ENCODE peak calls at places on chromosomes 7 and 10, in ten cellular contexts. E is IMR-90; Z is CD8-positive, alpha-beta T cell; G is psoas muscle; R is lung; O is tibial nerve; Q is thoracic aorta; U is SJSA1; S is effector memory CD4-positive, alpha-beta T cell; M is left ventricle myocardium inferior. J is an unnamed sample.

GRCh38 chr7:129218514-129219036 is 6.3 kb upstream of the AHCYL2 start:
- DNase-seq in S (peak; percentile 71), Z (peak; percentile 80), Q (peak; percentile 38), O (peak; percentile 80), E (peak; percentile 78), U (peak; percentile 69), R (peak; percentile 82), M (peak; percentile 83), G (peak; percentile 85), J (peak; percentile 86)

GRCh38 chr7:101162551-101163280 is 2.7 kb downstream of the VGF start:
- DNase-seq in U (no peak), R (no peak), Q (no peak), S (no peak), M (peak; percentile 27), O (no peak), Z (no peak), E (peak; percentile 50), G (no peak), J (no peak)

GRCh38 chr7:130733866-130734524 is at the start of gene KLF14:
- DNase-seq in Q (no peak), M (peak; percentile 12), R (no peak), O (peak; percentile 13), E (no peak), G (peak; percentile 37), Z (peak; percentile 18), U (peak; percentile 4), S (peak; percentile 17), J (peak; percentile 15)

GRCh38 chr10:132833421-132834111 is 47.6 kb upstream of the NKX6-2 start:
- DNase-seq in R (no peak), Q (no peak), G (no peak), M (no peak), Z (no peak), O (no peak), E (no peak), U (no peak), S (no peak), J (no peak)

GRCh38 chr7:143015102-143015501 is 11.8 kb downstream of the OR9A2 start:
- DNase-seq in U (peak; percentile 73), Q (no peak), O (no peak), M (no peak), Z (no peak), E (no peak), G (no peak), S (no peak), R (no peak), J (no peak)

GRCh38 chr7:130274983-130275649 is 8.5 kb downstream of the CPA2 start:
- DNase-seq in G (no peak), M (no peak), Z (no peak), R (no peak), O (no peak), S (no peak), Q (no peak), E (no peak), U (no peak), J (no peak)

GRCh38 chr7:148084138-148084537 is 506.4 kb upstream of the C7orf33 start:
- DNase-seq in Q (no peak), U (peak; percentile 4), E (peak; percentile 19), S (no peak), R (no peak), G (peak; percentile 17), Z (no peak), O (no peak), M (no peak), J (no peak)

GRCh38 chr7:75961194-75961593 is 33.2 kb downstream of the TMEM120A start:
- DNase-seq in G (no peak), E (no peak), U (no peak), O (no peak), R (no peak), Z (no peak), S (no peak), Q (no peak), M (no peak), J (no peak)

GRCh38 chr7:12638851-12639467 is 48.5 kb upstream of the ARL4A start:
- DNase-seq in M (no peak), Q (no peak), G (no peak), R (no peak), O (no peak), E (peak; percentile 54), S (no peak), Z (no peak), U (peak; percentile 52), J (no peak)

GRCh38 chr7:12637328-12637727 is 50.1 kb upstream of the ARL4A start:
- DNase-seq in O (no peak), U (no peak), Q (no peak), S (no peak), E (no peak), Z (no peak), M (no peak), G (no peak), R (no peak), J (no peak)

GRCh38 chr7:12637819-12638592 is 49.4 kb upstream of the ARL4A start:
- DNase-seq in O (no peak), R (no peak), Q (no peak), U (no peak), M (no peak), E (peak; percentile 44), G (no peak), S (no peak), Z (no peak), J (peak; percentile 10)

GRCh38 chr7:12633589-12633988 is 53.8 kb upstream of the ARL4A start:
- DNase-seq in E (no peak), S (no peak), M (no peak), G (no peak), Q (no peak), U (no peak), R (no peak), O (no peak), Z (no peak), J (no peak)

DNA sequence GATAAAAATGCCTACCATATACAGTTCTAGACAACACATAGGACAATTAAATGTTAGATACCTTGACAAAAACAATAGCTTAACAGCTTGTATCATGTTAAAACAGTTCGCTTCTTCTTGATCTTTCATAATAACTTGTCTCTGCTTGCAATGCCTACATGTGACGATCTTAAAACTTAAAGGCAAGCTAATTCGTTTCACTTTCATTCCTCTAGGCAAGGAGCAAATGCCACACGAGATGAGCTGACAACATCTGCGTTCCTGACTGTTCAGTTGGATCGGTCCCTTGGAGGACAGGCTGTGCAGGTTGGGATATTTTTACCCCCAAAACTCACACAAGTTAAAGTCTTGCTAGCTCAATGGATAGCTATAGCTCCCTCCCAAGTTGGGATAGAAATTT is 51.6 kb upstream of the ARL4A start:
- DNase-seq in E (no peak), Z (no peak), G (no peak), U (peak; percentile 31), Q (no peak), S (no peak), M (no peak), O (no peak), R (no peak), J (no peak)
- H3K4me3 ChIP-seq in E (no peak overlapping the region), Z (peak overlapping the region; percentile 47), G (no peak overlapping the region), U (peak overlapping the region; percentile 9), Q (peak overlapping the region; percentile 12), S (peak overlapping the region; percentile 48), M (peak overlapping the region; percentile 9), O (no peak overlapping the region), R (no peak overlapping the region), J (no peak overlapping the region)

GRCh38 chr10:1551636-1552338 is 185.5 kb downstream of the ADARB2 start:
- DNase-seq in U (no peak), S (no peak), E (no peak), Z (no peak), O (no peak), Q (no peak), G (no peak), M (no peak), R (no peak), J (no peak)
- H3K9me3 ChIP-seq in U (no peaks in the 10 kb centered on the region), S (no peaks in the 10 kb centered on the region), E (peaks cover 45% of the 10 kb centered on the region), Z (no peaks in the 10 kb centered on the region), O (no peaks in the 10 kb centered on the region), Q (no peaks in the 10 kb centered on the region), G (no peaks in the 10 kb centered on the region), M (no peaks in the 10 kb centered on the region), R (peaks cover 3% of the 10 kb centered on the region), J (no peaks in the 10 kb centered on the region)

DNA sequence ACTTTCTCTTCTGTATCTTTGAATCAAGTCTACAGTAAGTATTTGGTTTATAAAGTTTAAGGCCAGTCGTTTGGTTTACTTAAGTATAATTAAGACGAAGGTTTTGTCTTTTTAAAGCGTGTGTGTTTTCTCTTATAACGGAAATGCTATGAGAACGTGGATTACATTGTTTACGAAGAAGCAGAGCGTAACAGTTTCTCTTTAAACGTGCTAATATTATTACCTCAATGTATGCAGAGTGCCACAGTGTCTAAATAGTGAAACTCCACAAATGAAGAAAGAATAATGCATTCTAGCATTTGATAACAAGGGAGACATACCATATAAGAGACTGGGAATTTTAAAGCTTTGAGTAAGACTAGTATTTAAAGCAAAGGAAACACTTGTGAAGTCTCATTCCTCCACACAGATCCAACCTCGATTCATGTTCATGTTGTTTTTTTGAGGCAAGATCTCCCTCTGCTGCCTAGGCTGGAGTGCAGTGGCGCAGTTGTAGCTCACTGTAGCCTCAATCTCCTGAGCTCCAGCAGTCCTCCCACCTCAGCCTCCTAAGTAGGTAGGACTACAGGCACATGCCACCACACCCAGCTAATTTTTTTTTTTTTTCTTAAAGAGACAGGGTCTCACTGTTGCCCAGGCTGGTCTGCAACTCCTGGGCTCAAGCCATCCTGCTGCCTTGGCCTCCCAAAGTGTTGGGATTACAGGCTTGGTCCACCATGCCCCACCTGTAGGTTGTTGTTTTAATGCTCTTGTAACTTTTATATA is 75.1 kb downstream of the ANKRD61 start:
- DNase-seq in E (peak; percentile 38), R (no peak), M (no peak), U (peak; percentile 53), Q (no peak), S (peak; percentile 20), G (no peak), O (no peak), Z (peak; percentile 27), J (no peak)
- H3K4me3 ChIP-seq in E (peak overlapping the region; percentile 73), R (no peak overlapping the region), M (peak overlapping the region; percentile 87), U (peak overlapping the region; percentile 55), Q (peak overlapping the region; percentile 91), S (peak overlapping the region; percentile 70), G (peak overlapping the region; percentile 82), O (peak overlapping the region; percentile 41), Z (peak overlapping the region; percentile 62), J (peak overlapping the region; percentile 54)

GRCh38 chr10:131085586-131085860 is 226.0 kb downstream of the TCERG1L start:
- DNase-seq in G (no peak), R (no peak), Q (no peak), O (no peak), S (no peak), U (no peak), Z (no peak), E (no peak), M (no peak), J (no peak)

GRCh38 chr10:131084791-131085585 is 226.5 kb downstream of the TCERG1L start:
- DNase-seq in Q (no peak), U (no peak), Z (no peak), S (no peak), R (no peak), O (no peak), E (no peak), G (no peak), M (no peak), J (no peak)

GRCh38 chr10:131086511-131086910 is 225.0 kb downstream of the TCERG1L start:
- DNase-seq in G (no peak), O (no peak), Q (no peak), U (no peak), M (no peak), Z (no peak), R (no peak), S (no peak), E (no peak), J (no peak)

GRCh38 chr10:131087464-131088215 is 223.9 kb downstream of the TCERG1L start:
- DNase-seq in G (no peak), M (no peak), U (no peak), E (no peak), Z (no peak), Q (no peak), R (no peak), S (no peak), O (no peak), J (no peak)

DNA sequence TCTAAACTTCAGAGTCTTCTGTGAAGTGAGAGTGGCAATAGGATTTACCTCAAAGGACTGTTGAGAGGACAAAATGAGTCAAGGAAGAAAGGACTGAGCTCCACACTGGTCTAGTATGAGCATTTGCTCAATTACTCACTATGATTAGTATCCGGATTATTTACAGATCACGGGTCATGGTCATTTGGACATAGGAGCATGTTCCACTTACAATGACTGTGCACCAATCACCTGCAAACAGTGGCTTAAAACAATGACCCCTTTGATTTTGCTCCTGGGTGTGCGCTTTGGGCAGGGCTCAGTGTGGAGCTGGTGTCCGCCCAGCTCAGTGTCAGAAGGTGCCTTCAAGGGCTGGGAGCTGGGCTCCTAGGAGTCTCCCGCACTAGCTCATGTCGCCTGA is 225.4 kb downstream of the TCERG1L start:
- DNase-seq in U (no peak), Z (no peak), S (no peak), G (no peak), M (no peak), O (no peak), R (no peak), E (no peak), Q (no peak), J (no peak)
- H3K9me3 ChIP-seq in U (peaks cover 11% of the 10 kb centered on the region), Z (no peaks in the 10 kb centered on the region), S (no peaks in the 10 kb centered on the region), G (no peaks in the 10 kb centered on the region), M (peaks cover 5% of the 10 kb centered on the region), O (no peaks in the 10 kb centered on the region), R (peaks cover 4% of the 10 kb centered on the region), E (peaks cover 73% of the 10 kb centered on the region), Q (no peaks in the 10 kb centered on the region), J (no peaks in the 10 kb centered on the region)